ENCODE peak calls at places on chromosomes 13 and 19, in six cellular contexts. One of them, this sample, is unnamed.

GRCh38 chr13:98222081-98222554 is 45.0 kb upstream of the RNF113B start:
- DNase-seq in HFFc6: peak
- DNase-seq in Calu3: no peak
- DNase-seq in EL: peak
- DNase-seq in ACHN: no peak
- DNase-seq in iPS-NIHi11: no peak
- DNase-seq in this sample: peak

GRCh38 chr13:30292325-30292724 is 15.0 kb downstream of the KATNAL1 start:
- DNase-seq in HFFc6: no peak
- DNase-seq in Calu3: no peak
- DNase-seq in EL: no peak
- DNase-seq in ACHN: no peak
- DNase-seq in iPS-NIHi11: peak
- DNase-seq in this sample: no peak

GRCh38 chr13:53028637-53029121 is at the start of gene OLFM4:
- DNase-seq in iPS-NIHi11: no peak
- DNase-seq in Calu3: peak
- DNase-seq in EL: no peak
- DNase-seq in ACHN: no peak
- DNase-seq in HFFc6: no peak
- DNase-seq in this sample: no peak

GRCh38 chr19:19259741-19260140 is 13.4 kb downstream of the TM6SF2 start:
- DNase-seq in EL: peak
- DNase-seq in iPS-NIHi11: peak
- DNase-seq in Calu3: no peak
- DNase-seq in ACHN: peak
- DNase-seq in HFFc6: no peak
- DNase-seq in this sample: peak

GRCh38 chr13:75101997-75102720 is 379.8 kb downstream of the TBC1D4 start:
- DNase-seq in EL: peak
- DNase-seq in iPS-NIHi11: peak
- DNase-seq in HFFc6: peak
- DNase-seq in ACHN: no peak
- DNase-seq in Calu3: no peak
- DNase-seq in this sample: no peak

GRCh38 chr19:33498391-33499000 is 23.1 kb downstream of the PEPD start:
- DNase-seq in ACHN: no peak
- DNase-seq in HFFc6: no peak
- DNase-seq in EL: no peak
- DNase-seq in iPS-NIHi11: no peak
- DNase-seq in Calu3: no peak
- DNase-seq in this sample: no peak

GRCh38 chr13:53200498-53201453 is 172.2 kb downstream of the OLFM4 start:
- DNase-seq in ACHN: no peak
- DNase-seq in Calu3: no peak
- DNase-seq in EL: peak
- DNase-seq in iPS-NIHi11: peak
- DNase-seq in HFFc6: no peak
- DNase-seq in this sample: peak

GRCh38 chr13:110348309-110348625 is 41.2 kb downstream of the COL4A2 start:
- DNase-seq in iPS-NIHi11: no peak
- DNase-seq in HFFc6: no peak
- DNase-seq in ACHN: no peak
- DNase-seq in Calu3: no peak
- DNase-seq in EL: no peak
- DNase-seq in this sample: peak

GRCh38 chr19:288911-289310 is 2.3 kb downstream of the PLPP2 start:
- DNase-seq in Calu3: no peak
- DNase-seq in HFFc6: no peak
- DNase-seq in iPS-NIHi11: peak
- DNase-seq in ACHN: no peak
- DNase-seq in EL: no peak
- DNase-seq in this sample: no peak

GRCh38 chr19:33752945-33753344 is 43.7 kb upstream of the KCTD15 start:
- DNase-seq in iPS-NIHi11: no peak
- DNase-seq in Calu3: no peak
- DNase-seq in EL: no peak
- DNase-seq in HFFc6: no peak
- DNase-seq in ACHN: no peak
- DNase-seq in this sample: no peak

GRCh38 chr13:106637519-106637918 is 69.6 kb upstream of the ARGLU1 start:
- DNase-seq in EL: no peak
- DNase-seq in ACHN: no peak
- DNase-seq in Calu3: no peak
- DNase-seq in HFFc6: no peak
- DNase-seq in iPS-NIHi11: no peak
- DNase-seq in this sample: no peak

GRCh38 chr19:5613466-5613865 is 9.1 kb downstream of the SAFB2 start:
- DNase-seq in EL: no peak
- DNase-seq in ACHN: no peak
- DNase-seq in HFFc6: no peak
- DNase-seq in Calu3: no peak
- DNase-seq in iPS-NIHi11: no peak
- DNase-seq in this sample: no peak

GRCh38 chr19:37362733-37363132 is 8.2 kb upstream of the ZNF527 start:
- DNase-seq in Calu3: no peak
- DNase-seq in iPS-NIHi11: peak
- DNase-seq in EL: no peak
- DNase-seq in ACHN: peak
- DNase-seq in HFFc6: no peak
- DNase-seq in this sample: peak

GRCh38 chr19:6752257-6753177 is 13.0 kb downstream of the TRIP10 start:
- DNase-seq in EL: no peak
- DNase-seq in HFFc6: no peak
- DNase-seq in Calu3: peak
- DNase-seq in iPS-NIHi11: peak
- DNase-seq in ACHN: no peak
- DNase-seq in this sample: no peak

GRCh38 chr13:64697226-64697625 is 2532.9 kb downstream of the PCDH9 start:
- DNase-seq in EL: no peak
- DNase-seq in iPS-NIHi11: no peak
- DNase-seq in Calu3: no peak
- DNase-seq in ACHN: no peak
- DNase-seq in HFFc6: no peak
- DNase-seq in this sample: peak

GRCh38 chr19:45632468-45633196 is 6.6 kb downstream of the EML2 start:
- DNase-seq in iPS-NIHi11: peak
- DNase-seq in HFFc6: peak
- DNase-seq in EL: peak
- DNase-seq in ACHN: peak
- DNase-seq in Calu3: peak
- DNase-seq in this sample: peak

GRCh38 chr19:29001006-29001921 is 211.7 kb downstream of the UQCRFS1 start:
- DNase-seq in ACHN: peak
- DNase-seq in iPS-NIHi11: no peak
- DNase-seq in HFFc6: no peak
- DNase-seq in EL: no peak
- DNase-seq in Calu3: no peak
- DNase-seq in this sample: no peak

GRCh38 chr13:97338571-97338970 is 95.4 kb upstream of the RAP2A start:
- DNase-seq in HFFc6: no peak
- DNase-seq in EL: no peak
- DNase-seq in ACHN: no peak
- DNase-seq in Calu3: no peak
- DNase-seq in iPS-NIHi11: no peak
- DNase-seq in this sample: no peak

GRCh38 chr19:38032151-38032550 is 125.1 kb downstream of the SIPA1L3 start:
- DNase-seq in iPS-NIHi11: no peak
- DNase-seq in EL: peak
- DNase-seq in HFFc6: no peak
- DNase-seq in Calu3: no peak
- DNase-seq in ACHN: no peak
- DNase-seq in this sample: no peak

GRCh38 chr13:85879014-85879413 is 79.8 kb upstream of the SLITRK6 start:
- DNase-seq in Calu3: no peak
- DNase-seq in iPS-NIHi11: no peak
- DNase-seq in ACHN: no peak
- DNase-seq in HFFc6: no peak
- DNase-seq in EL: no peak
- DNase-seq in this sample: no peak

GRCh38 chr13:20713014-20713376 is 9.5 kb downstream of the IL17D start:
- DNase-seq in iPS-NIHi11: no peak
- DNase-seq in Calu3: no peak
- DNase-seq in EL: no peak
- DNase-seq in ACHN: no peak
- DNase-seq in HFFc6: no peak
- DNase-seq in this sample: no peak

GRCh38 chr13:27226991-27227390 is 24.4 kb upstream of the RPL21 start:
- DNase-seq in EL: no peak
- DNase-seq in HFFc6: no peak
- DNase-seq in iPS-NIHi11: no peak
- DNase-seq in ACHN: no peak
- DNase-seq in Calu3: no peak
- DNase-seq in this sample: no peak

GRCh38 chr13:55569082-55569481 is 1571.6 kb upstream of the PRR20A start:
- DNase-seq in HFFc6: no peak
- DNase-seq in ACHN: no peak
- DNase-seq in Calu3: no peak
- DNase-seq in EL: no peak
- DNase-seq in iPS-NIHi11: no peak
- DNase-seq in this sample: no peak

GRCh38 chr13:25973085-25973484 is 78.7 kb downstream of the SHISA2 start:
- DNase-seq in iPS-NIHi11: no peak
- DNase-seq in Calu3: no peak
- DNase-seq in HFFc6: no peak
- DNase-seq in ACHN: no peak
- DNase-seq in EL: no peak
- DNase-seq in this sample: no peak

GRCh38 chr19:56110515-56111448 is 10.3 kb downstream of the ZNF787 start:
- DNase-seq in ACHN: no peak
- DNase-seq in HFFc6: no peak
- DNase-seq in Calu3: peak
- DNase-seq in iPS-NIHi11: no peak
- DNase-seq in EL: peak
- DNase-seq in this sample: peak

GRCh38 chr13:94181461-94182107 is 297.9 kb downstream of the DCT start:
- DNase-seq in Calu3: no peak
- DNase-seq in ACHN: no peak
- DNase-seq in iPS-NIHi11: no peak
- DNase-seq in EL: no peak
- DNase-seq in HFFc6: no peak
- DNase-seq in this sample: no peak

GRCh38 chr19:31675187-31675913 is 326.1 kb upstream of the TSHZ3 start:
- DNase-seq in iPS-NIHi11: no peak
- DNase-seq in EL: peak
- DNase-seq in ACHN: no peak
- DNase-seq in Calu3: no peak
- DNase-seq in HFFc6: peak
- DNase-seq in this sample: no peak

GRCh38 chr19:49855277-49855675 is 4.3 kb downstream of the PTOV1 start:
- DNase-seq in iPS-NIHi11: no peak
- DNase-seq in ACHN: no peak
- DNase-seq in HFFc6: no peak
- DNase-seq in EL: no peak
- DNase-seq in Calu3: no peak
- DNase-seq in this sample: no peak

GRCh38 chr13:59533561-59534337 is 630.0 kb downstream of the DIAPH3 start:
- DNase-seq in Calu3: peak
- DNase-seq in HFFc6: peak
- DNase-seq in EL: peak
- DNase-seq in ACHN: peak
- DNase-seq in iPS-NIHi11: no peak
- DNase-seq in this sample: peak

This sample was measured in lung microvascular endothelial cell.